ENCODE peak calls at places on chromosome 1, in ten cellular contexts. L is Right ventricle myocardium superior; G is activated naive CD8-positive, alpha-beta T cell treated with anti-CD3 and anti-CD28 coated beads, Interleukin-2, amount 50 U/mL, for 24 hours; Q is Right ventricle myocardium inferior; S is GM23338; T is HCT116; U is naive thymus-derived CD4-positive, alpha-beta T cell; M is heart left ventricle; C is pancreas; B is activated B cell treated with CpG ODN at 0.5 μM for 24 hours. A is an unnamed sample.
A peak's percentile ranks its signal among the peaks of the same experiment; 100 is the strongest.

GRCh38 chr1:64527191-64527590 is 57.3 kb downstream of the CACHD1 start:
- ATAC-seq in U (peak; percentile 67), G (peak; percentile 61), L (no peak), B (no peak), M (no peak), Q (no peak), T (no peak), C (no peak), S (peak; percentile 33), A (no peak)

GRCh38 chr1:201430790-201431189 is 9.3 kb upstream of the TNNI1 start:
- ATAC-seq in G (no peak), B (no peak), L (peak; percentile 41), Q (peak; percentile 24), U (no peak), C (peak; percentile 44), M (peak; percentile 54), T (no peak), S (no peak), A (no peak)

GRCh38 chr1:46941135-46941694 is at the start of gene CYP4A11:
- ATAC-seq in C (peak; percentile 17), Q (peak; percentile 10), L (no peak), U (no peak), G (no peak), B (no peak), S (no peak), M (no peak), T (no peak), A (no peak)

GRCh38 chr1:48943826-48944225 is 167.1 kb upstream of the BEND5 start:
- ATAC-seq in M (no peak), C (no peak), U (no peak), B (no peak), G (no peak), L (no peak), S (no peak), Q (no peak), T (no peak), A (peak; percentile 37)

GRCh38 chr1:51237313-51237700 is 1.2 kb downstream of the RNF11 start:
- ATAC-seq in B (no peak), T (no peak), L (no peak), G (no peak), U (no peak), S (no peak), Q (no peak), C (no peak), M (no peak), A (peak; percentile 24)

GRCh38 chr1:43315963-43316737 is 15.4 kb downstream of the TIE1 start:
- ATAC-seq in U (no peak), M (no peak), S (no peak), Q (no peak), T (no peak), B (no peak), G (no peak), C (no peak), L (no peak), A (no peak)

GRCh38 chr1:81679972-81680371 is 120.8 kb upstream of the ADGRL2 start:
- ATAC-seq in B (no peak), C (peak; percentile 48), T (no peak), M (peak; percentile 87), S (peak; percentile 41), L (peak; percentile 91), Q (peak; percentile 97), G (no peak), U (no peak), A (peak; percentile 49)

GRCh38 chr1:8562881-8563865 is 245.3 kb downstream of the SLC45A1 start:
- ATAC-seq in L (peak; percentile 20), U (no peak), G (peak; percentile 26), S (peak; percentile 23), C (no peak), M (peak; percentile 38), T (no peak), Q (no peak), B (no peak), A (no peak)

GRCh38 chr1:160781129-160781808 is 14.7 kb upstream of the LY9 start:
- ATAC-seq in C (peak; percentile 95), B (no peak), G (no peak), T (no peak), L (no peak), S (no peak), Q (no peak), M (peak; percentile 22), U (no peak), A (peak; percentile 84)

GRCh38 chr1:208101661-208102431 is 142.3 kb downstream of the PLXNA2 start:
- ATAC-seq in T (no peak), Q (peak; percentile 43), B (no peak), S (peak; percentile 84), C (peak; percentile 47), U (no peak), L (peak; percentile 73), M (peak; percentile 68), G (no peak), A (peak; percentile 21)

GRCh38 chr1:148309940-148310500 is 157.9 kb upstream of the NBPF11 start:
- ATAC-seq in L (no peak), S (peak; percentile 63), U (no peak), C (peak; percentile 25), M (no peak), G (no peak), B (no peak), T (no peak), Q (no peak), A (no peak)

GRCh38 chr1:40806724-40807675 is 23.4 kb downstream of the KCNQ4 start:
- ATAC-seq in C (no peak), S (peak; percentile 4), M (peak; percentile 43), G (no peak), Q (peak; percentile 60), T (no peak), B (no peak), U (no peak), L (peak; percentile 75), A (no peak)

GRCh38 chr1:94654031-94654430 is 112.5 kb upstream of the F3 start:
- ATAC-seq in C (peak; percentile 33), G (no peak), S (no peak), Q (no peak), L (peak; percentile 2), B (no peak), M (peak; percentile 45), U (no peak), T (peak; percentile 83), A (peak; percentile 80)

GRCh38 chr1:1344672-1345361 is 4.4 kb downstream of the DVL1 start:
- ATAC-seq in M (no peak), Q (no peak), C (no peak), B (no peak), T (peak; percentile 75), G (peak; percentile 88), L (no peak), U (no peak), S (peak; percentile 31), A (peak; percentile 82)

GRCh38 chr1:197464039-197464438 is 196.0 kb downstream of the CRB1 start:
- ATAC-seq in G (no peak), C (peak; percentile 87), T (no peak), S (peak; percentile 45), U (peak; percentile 56), Q (peak; percentile 93), B (no peak), M (peak; percentile 83), L (peak; percentile 89), A (peak; percentile 28)

GRCh38 chr1:203765029-203765837 is at the start of gene LAX1:
- ATAC-seq in U (peak; percentile 90), G (peak; percentile 86), B (peak; percentile 84), S (no peak), T (no peak), M (no peak), C (no peak), Q (no peak), L (no peak), A (peak; percentile 52)

GRCh38 chr1:67674260-67675011 is 10.6 kb upstream of the GADD45A start:
- ATAC-seq in T (no peak), M (peak; percentile 68), C (no peak), B (no peak), Q (peak; percentile 72), L (peak; percentile 46), S (peak; percentile 54), U (peak; percentile 87), G (peak; percentile 72), A (peak; percentile 56)

GRCh38 chr1:236994450-236994849 is 9.8 kb downstream of the MT1HL1 start:
- ATAC-seq in L (no peak), U (no peak), B (no peak), G (no peak), S (no peak), C (no peak), M (no peak), Q (no peak), T (no peak), A (no peak)

GRCh38 chr1:98437540-98437939 is 224.0 kb upstream of the SNX7 start:
- ATAC-seq in U (no peak), B (no peak), G (no peak), T (no peak), S (no peak), L (no peak), C (no peak), M (no peak), Q (no peak), A (peak; percentile 43)

GRCh38 chr1:112264553-112264952 is 131.5 kb upstream of the CTTNBP2NL start:
- ATAC-seq in M (peak; percentile 73), C (peak; percentile 22), G (no peak), U (no peak), Q (peak; percentile 66), S (no peak), B (no peak), L (peak; percentile 69), T (no peak), A (no peak)

GRCh38 chr1:193111641-193112090 is 6.5 kb upstream of the GLRX2 start:
- ATAC-seq in G (no peak), C (peak; percentile 67), Q (peak; percentile 70), L (peak; percentile 77), U (no peak), T (peak; percentile 59), M (peak; percentile 75), S (peak; percentile 49), B (no peak), A (peak; percentile 65)

GRCh38 chr1:238205045-238205662 is 314.4 kb upstream of the ZP4 start:
- ATAC-seq in T (no peak), G (no peak), Q (no peak), S (no peak), C (peak; percentile 30), U (no peak), M (no peak), L (no peak), B (no peak), A (no peak)

GRCh38 chr1:90778487-90778886 is 61.4 kb upstream of the BARHL2 start:
- ATAC-seq in B (no peak), G (peak; percentile 51), M (no peak), S (no peak), T (no peak), C (no peak), L (no peak), U (no peak), Q (no peak), A (no peak)

GRCh38 chr1:3717715-3718601 is 34.3 kb upstream of the CCDC27 start:
- ATAC-seq in L (no peak), T (peak; percentile 57), C (peak; percentile 52), M (peak; percentile 14), S (peak; percentile 85), G (no peak), U (peak; percentile 37), B (peak; percentile 67), Q (no peak), A (peak; percentile 44)

A was measured in esophagus mucosa.